ENCODE peak calls at places on chromosome 7, in nine cellular contexts. Z is uterus, T is stomach, G is adrenal gland, U is tibial nerve, B is body of pancreas, P is suprapubic skin, F is spleen, V is IMR-90. C is an unnamed sample. For H3K36me3, the result is how much of the 10 kb centered on the place peaks cover.

GRCh38 chr7:107628461-107629064 is 32.1 kb upstream of the SLC26A4 start:
- DNase-seq in Z (no peak), T (no peak), G (no peak), U (no peak), B (no peak), P (no peak), F (peak), V (no peak), C (peak)

GRCh38 chr7:33882950-33883349 is 22.4 kb upstream of the BMPER start:
- DNase-seq in Z (no peak), T (no peak), G (no peak), U (no peak), B (no peak), P (no peak), F (no peak), V (no peak), C (no peak)

GRCh38 chr7:140961117-140961516 is 36.4 kb upstream of the BRAF start:
- DNase-seq in Z (no peak), T (no peak), G (no peak), U (no peak), B (no peak), P (no peak), F (no peak), V (no peak), C (no peak)

GRCh38 chr7:90951229-90951628 is 313.0 kb upstream of the FZD1 start:
- DNase-seq in Z (no peak), T (no peak), G (no peak), U (no peak), B (no peak), P (no peak), F (no peak), V (no peak), C (no peak)

GRCh38 chr7:99997545-99998137 is 17.8 kb upstream of the ZKSCAN1 start:
- DNase-seq in Z (peak), T (peak), G (peak), U (no peak), B (peak), P (peak), F (peak), V (no peak), C (peak)

GRCh38 chr7:64885520-64886240 is 17.4 kb upstream of the ZNF273 start:
- DNase-seq in Z (no peak), T (no peak), G (no peak), U (no peak), B (no peak), P (no peak), F (no peak), V (no peak), C (no peak)

GRCh38 chr7:27156901-27157716 is 634 bp upstream of the HOXA7 start:
- DNase-seq in Z (peak), T (peak), G (peak), U (no peak), B (peak), P (peak), F (peak), V (no peak), C (peak)

GRCh38 chr7:140229101-140229525 is 52.3 kb upstream of the KDM7A start:
- DNase-seq in Z (no peak), T (no peak), G (no peak), U (no peak), B (no peak), P (no peak), F (no peak), V (no peak), C (no peak)

GRCh38 chr7:7331523-7331922 is 149.2 kb downstream of the C1GALT1 start:
- DNase-seq in Z (no peak), T (no peak), G (no peak), U (no peak), B (no peak), P (no peak), F (no peak), V (no peak), C (no peak)

GRCh38 chr7:155410436-155410835 is 47.5 kb upstream of the EN2 start:
- DNase-seq in Z (no peak), T (no peak), G (no peak), U (no peak), B (no peak), P (no peak), F (peak), V (no peak), C (no peak)

GRCh38 chr7:139713835-139714162 is 64.0 kb downstream of the HIPK2 start:
- DNase-seq in Z (no peak), T (no peak), G (no peak), U (no peak), B (no peak), P (no peak), F (no peak), V (no peak), C (no peak)

GRCh38 chr7:17651296-17651695 is 289.0 kb downstream of the SNX13 start:
- DNase-seq in Z (no peak), T (no peak), G (no peak), U (no peak), B (no peak), P (no peak), F (no peak), V (peak), C (no peak)

GRCh38 chr7:2526659-2527504 is 7.3 kb downstream of the LFNG start:
- DNase-seq in Z (no peak), T (no peak), G (no peak), U (no peak), B (no peak), P (no peak), F (peak), V (no peak), C (peak)

GRCh38 chr7:50661345-50662058 is 96.3 kb upstream of the DDC start:
- DNase-seq in Z (no peak), T (no peak), G (no peak), U (no peak), B (no peak), P (no peak), F (peak), V (no peak), C (no peak)

GRCh38 chr7:81594767-81595166 is 175.1 kb downstream of the HGF start:
- DNase-seq in Z (peak), T (no peak), G (no peak), U (no peak), B (no peak), P (no peak), F (no peak), V (peak), C (no peak)

GRCh38 chr7:65444899-65445823 is 71.5 kb downstream of the ZNF92 start:
- DNase-seq in Z (no peak), T (no peak), G (no peak), U (no peak), B (no peak), P (no peak), F (no peak), V (no peak), C (no peak)

GRCh38 chr7:158284617-158285382 is 302.8 kb downstream of the PTPRN2 start:
- DNase-seq in Z (no peak), T (peak), G (no peak), U (no peak), B (no peak), P (no peak), F (no peak), V (no peak), C (peak)

GRCh38 chr7:86792260-86792659 is 148.6 kb downstream of the GRM3 start:
- DNase-seq in Z (no peak), T (no peak), G (no peak), U (no peak), B (no peak), P (no peak), F (no peak), V (no peak), C (no peak)

GRCh38 chr7:98354511-98355249 is 46.2 kb downstream of the BAIAP2L1 start:
- DNase-seq in Z (no peak), T (peak), G (peak), U (no peak), B (no peak), P (no peak), F (no peak), V (peak), C (peak)

GRCh38 chr7:30201161-30201666 is 66.4 kb downstream of the MTURN start:
- DNase-seq in Z (peak), T (no peak), G (no peak), U (no peak), B (no peak), P (no peak), F (no peak), V (no peak), C (no peak)

GRCh38 chr7:95396136-95397032 is at the start of gene PON3:
- DNase-seq in Z (no peak), T (peak), G (peak), U (no peak), B (peak), P (no peak), F (peak), V (no peak), C (peak)

GRCh38 chr7:149071182-149071635 is 19.3 kb downstream of the ZNF786 start:
- DNase-seq in Z (no peak), T (no peak), G (no peak), U (no peak), B (no peak), P (peak), F (no peak), V (no peak), C (peak)

GRCh38 chr7:114789942-114790341 is 132.0 kb upstream of the MDFIC start:
- DNase-seq in Z (no peak), T (no peak), G (no peak), U (no peak), B (no peak), P (no peak), F (no peak), V (peak), C (no peak)

DNA sequence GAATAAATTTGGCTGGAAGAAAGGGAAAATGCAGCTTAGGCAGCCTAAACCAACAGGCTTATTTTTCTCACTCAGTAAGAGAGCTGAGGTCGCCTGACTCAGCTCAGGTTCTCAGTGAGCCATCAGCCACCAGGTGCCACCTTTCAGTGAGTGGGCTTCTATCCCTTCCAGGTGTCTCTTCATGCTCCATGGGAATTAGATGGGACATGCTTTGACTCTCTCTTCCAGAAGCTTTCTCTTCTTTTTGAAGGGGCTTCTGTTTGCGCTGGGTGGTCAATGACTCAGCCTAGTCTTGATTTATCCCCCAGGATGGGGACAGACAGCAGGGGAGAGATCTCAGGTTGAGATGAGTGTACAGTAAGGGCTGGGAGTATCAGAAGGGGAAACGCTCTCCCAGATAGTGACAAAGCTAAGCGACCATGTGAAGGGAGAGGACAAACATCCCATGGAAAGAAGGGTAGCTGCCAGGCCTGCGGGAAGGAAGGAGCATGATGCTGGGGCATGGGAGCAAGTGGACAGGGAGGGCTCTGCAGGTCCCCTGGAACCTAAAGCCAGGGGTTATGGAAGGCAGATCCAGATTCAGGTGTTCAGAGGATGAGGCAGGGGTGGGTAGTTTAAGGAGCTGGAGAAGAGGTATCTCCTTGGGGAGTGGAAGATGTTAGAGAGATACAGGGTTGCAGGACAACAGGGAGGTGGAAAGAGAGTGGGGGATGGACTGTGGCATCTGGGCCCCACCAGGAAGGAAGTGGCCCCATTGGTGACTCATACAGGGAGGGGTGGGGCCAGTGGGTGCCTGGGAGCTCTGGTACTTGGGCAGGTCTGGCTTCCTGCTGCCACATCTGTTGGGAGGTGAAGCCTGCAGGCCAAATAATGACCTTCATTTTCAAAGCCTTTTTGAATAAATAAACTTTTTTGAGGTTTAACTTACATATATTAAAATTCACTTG is 32.5 kb downstream of the OGDH start:
- DNase-seq in Z (peak), T (peak), G (peak), U (peak), B (peak), P (peak), F (peak), V (peak), C (peak)
- TF ChIP-seq POLR2A in Z (no peak), T (no peak), G (no peak), U (no peak), B (no peak), P (no peak), F (no peak), V (no peak), C (no peak)

GRCh38 chr7:121153411-121153810 is 164.9 kb downstream of the CPED1 start:
- DNase-seq in Z (no peak), T (no peak), G (no peak), U (no peak), B (no peak), P (no peak), F (no peak), V (no peak), C (no peak)
- H3K36me3 ChIP-seq in Z (under half), T (under half), G (under half), U (under half), B (under half), P (under half), F (under half), V (under half), C (under half)

GRCh38 chr7:11557627-11558026 is 274.4 kb downstream of the THSD7A start:
- DNase-seq in Z (no peak), T (no peak), G (no peak), U (peak), B (peak), P (no peak), F (no peak), V (no peak), C (no peak)
- TF ChIP-seq CTCF in Z (no peak), T (no peak), G (no peak), U (no peak), B (peak), P (no peak), F (peak), V (no peak), C (peak)

GRCh38 chr7:151399906-151400305 is 9.9 kb downstream of the WDR86 start:
- DNase-seq in Z (no peak), T (no peak), G (no peak), U (no peak), B (no peak), P (peak), F (peak), V (no peak), C (peak)
- TF ChIP-seq POLR2A in Z (no peak), T (no peak), G (no peak), U (no peak), B (no peak), P (no peak), F (no peak), V (no peak), C (no peak)

GRCh38 chr7:103307487-103308231 is 10.4 kb downstream of the PMPCB start:
- DNase-seq in Z (no peak), T (no peak), G (no peak), U (no peak), B (no peak), P (no peak), F (no peak), V (no peak), C (no peak)
- H3K36me3 ChIP-seq in Z (under half), T (half or more), G (half or more), U (under half), B (under half), P (half or more), F (under half), V (under half), C (under half)

DNA sequence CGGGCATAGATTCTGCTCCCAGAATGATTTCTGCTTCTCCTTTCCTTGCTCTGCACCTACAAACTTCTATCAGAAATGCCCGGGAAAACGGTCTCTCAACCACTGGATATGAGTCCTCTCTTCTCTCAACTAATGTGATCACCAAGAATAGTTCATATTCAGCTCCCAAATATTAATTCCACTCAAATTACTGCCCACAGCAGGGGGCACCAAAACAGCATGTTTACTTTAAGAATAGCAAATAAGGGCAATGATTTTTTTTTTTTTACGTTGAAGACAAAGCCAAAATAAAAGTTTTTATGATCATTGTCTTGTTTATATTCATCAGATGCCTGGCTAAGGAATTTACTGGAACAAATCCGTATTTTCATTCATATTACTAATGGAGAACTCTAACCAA is 94.9 kb upstream of the PRSS1 start:
- DNase-seq in Z (no peak), T (no peak), G (no peak), U (no peak), B (peak), P (no peak), F (no peak), V (no peak), C (no peak)
- TF ChIP-seq CTCF in Z (no peak), T (no peak), G (no peak), U (no peak), B (no peak), P (no peak), F (no peak), V (no peak), C (no peak)